ENCODE peak calls at places on chromosomes 7 and 10, in four cellular contexts. H, M, J and V are unnamed samples.

GRCh38 chr7:114663502-114663901 is 248.9 kb downstream of the FOXP2 start:
- DNase-seq in H (peak; percentile 34), M (no peak), J (no peak), V (no peak)

GRCh38 chr10:61992683-61993629 is 91.5 kb downstream of the ARID5B start:
- DNase-seq in J (no peak), M (peak; percentile 30), H (peak; percentile 88), V (no peak)

GRCh38 chr7:42502022-42502421 is 265.0 kb upstream of the GLI3 start:
- DNase-seq in J (no peak), H (no peak), M (no peak), V (no peak)

GRCh38 chr7:120550494-120551048 is 277.6 kb downstream of the KCND2 start:
- DNase-seq in H (no peak), M (no peak), J (no peak), V (no peak)

GRCh38 chr7:116271161-116271979 is 61.0 kb downstream of the TES start:
- DNase-seq in H (peak; percentile 85), J (no peak), M (peak; percentile 38), V (no peak)

GRCh38 chr7:103380395-103381191 is 33.1 kb downstream of the PSMC2 start:
- DNase-seq in H (peak; percentile 44), J (no peak), M (no peak), V (no peak)

GRCh38 chr7:151379534-151380198 is 30.2 kb downstream of the WDR86 start:
- DNase-seq in M (no peak), J (no peak), H (no peak), V (no peak)

GRCh38 chr7:39829028-39829427 is 121.0 kb upstream of the CDK13 start:
- DNase-seq in M (no peak), H (no peak), J (no peak), V (no peak)

GRCh38 chr10:43205681-43206390 is 61.0 kb downstream of the RASGEF1A start:
- DNase-seq in H (no peak), J (no peak), M (no peak), V (no peak)

GRCh38 chr7:120185940-120186682 is 86.9 kb upstream of the KCND2 start:
- DNase-seq in M (no peak), H (peak; percentile 1), J (no peak), V (no peak)

GRCh38 chr10:101012525-101013364 is 13.1 kb downstream of the LZTS2 start:
- DNase-seq in J (no peak), M (peak; percentile 95), H (peak; percentile 95), V (peak; percentile 97)

GRCh38 chr10:104391150-104391968 is 37.7 kb downstream of the CFAP58 start:
- DNase-seq in H (peak; percentile 3), M (no peak), J (no peak), V (no peak)

GRCh38 chr7:129671276-129671675 is 59.8 kb downstream of the NRF1 start:
- DNase-seq in J (no peak), M (no peak), H (no peak), V (no peak)

DNA sequence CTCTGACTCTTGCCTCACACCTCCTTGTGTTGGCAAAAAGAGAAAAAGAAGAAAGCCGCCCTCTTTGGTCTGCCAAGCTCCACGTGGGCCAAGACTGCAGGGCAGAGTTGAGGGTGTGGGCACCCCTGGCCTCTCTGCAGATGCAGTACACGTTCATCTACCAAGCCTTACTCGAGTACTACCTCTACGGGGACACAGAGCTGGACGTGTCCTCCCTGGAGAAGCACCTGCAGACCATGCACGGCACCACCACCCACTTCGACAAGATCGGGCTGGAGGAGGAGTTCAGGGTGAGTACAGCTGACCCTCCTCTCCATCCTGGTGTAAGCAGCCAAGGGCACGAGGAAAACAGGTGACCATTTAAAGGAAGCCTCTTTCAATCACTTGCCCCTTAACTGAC is 56.1 kb downstream of the MKI67 start:
- DNase-seq in H (no peak), M (no peak), J (no peak), V (no peak)
- H3K27ac ChIP-seq in H (no peak overlapping the region), M (no peak overlapping the region), J (no peak overlapping the region), V (no peak overlapping the region)

DNA sequence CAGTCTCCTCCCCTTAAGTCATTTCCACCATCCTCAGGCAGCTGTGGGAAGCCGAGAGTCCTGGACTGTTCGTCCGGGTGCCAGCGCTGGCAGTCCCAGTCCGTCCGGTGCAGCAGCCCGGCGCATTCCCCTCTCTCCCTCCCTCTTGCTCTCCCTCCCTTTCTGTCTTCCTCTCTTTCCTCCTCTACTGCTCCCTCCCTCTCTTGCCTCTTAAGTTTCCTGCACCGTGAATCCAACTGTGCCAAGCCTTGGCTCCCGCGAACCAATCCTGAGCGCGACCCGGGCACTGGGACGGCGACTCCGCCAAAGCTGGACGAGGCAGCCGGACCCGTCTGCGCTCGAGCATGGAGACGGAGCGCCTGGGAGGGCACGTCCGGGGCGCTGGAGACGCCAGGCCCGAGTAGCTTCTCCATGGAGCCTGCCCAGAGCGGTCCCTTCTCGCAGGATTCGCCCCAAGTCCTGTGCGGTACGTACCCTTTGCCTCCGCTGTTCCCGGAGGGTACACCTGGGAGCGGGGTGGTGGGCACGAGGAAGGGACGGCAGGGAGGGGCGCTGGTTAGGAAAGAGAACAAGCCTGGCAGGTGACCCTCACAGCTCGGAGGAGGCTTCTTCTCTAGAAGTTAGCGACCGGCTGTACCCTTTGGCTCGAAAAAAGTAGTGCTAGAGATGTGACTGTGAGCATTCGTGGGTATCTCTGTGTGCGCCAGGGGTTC is 1.0 kb downstream of the NXPH1 start:
- DNase-seq in H (no peak), M (no peak), J (no peak), V (no peak)
- H3K4me3 ChIP-seq in H (no peak overlapping the region), M (no peak overlapping the region), J (peak overlapping the region; percentile 2), V (no peak overlapping the region)

GRCh38 chr7:101932053-101932452 is 114.6 kb downstream of the CUX1 start:
- DNase-seq in H (no peak), M (no peak), J (no peak), V (no peak)

GRCh38 chr7:101933685-101934084 is 116.3 kb downstream of the CUX1 start:
- DNase-seq in J (no peak), H (no peak), M (no peak), V (peak; percentile 43)

GRCh38 chr7:101935521-101936141 is 118.2 kb downstream of the CUX1 start:
- DNase-seq in J (no peak), M (peak; percentile 88), H (no peak), V (no peak)

GRCh38 chr7:101934618-101935017 is 117.2 kb downstream of the CUX1 start:
- DNase-seq in M (peak; percentile 76), H (no peak), J (no peak), V (peak; percentile 21)

DNA sequence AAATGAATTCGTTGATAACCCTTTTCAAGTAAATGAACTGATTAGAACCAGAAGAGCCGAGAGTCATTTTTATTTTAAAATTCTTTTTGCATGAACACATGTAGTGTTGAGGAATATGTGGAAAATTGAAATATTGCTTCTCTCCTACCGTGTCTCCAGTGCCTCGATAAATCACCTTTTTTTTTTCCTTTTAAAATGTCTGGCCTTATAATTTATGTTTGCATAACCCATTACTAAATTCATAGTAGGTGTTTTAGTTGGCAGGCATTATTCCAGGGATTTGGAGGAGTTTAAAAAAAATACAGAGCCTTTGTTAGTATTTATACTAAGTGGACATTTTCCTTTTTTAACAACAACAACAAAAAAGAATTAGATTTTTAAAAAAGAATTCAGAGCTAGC is 115.6 kb downstream of the CUX1 start:
- DNase-seq in M (no peak), H (no peak), J (no peak), V (no peak)
- H3K4me1 ChIP-seq in M (peaks cover 12% of the 10 kb centered on the region), H (peaks cover 19% of the 10 kb centered on the region), J (peaks cover 43% of the 10 kb centered on the region), V (peaks cover 51% of the 10 kb centered on the region)

GRCh38 chr7:76129836-76130235 is 71.9 kb upstream of the SRRM3 start:
- DNase-seq in M (no peak), J (no peak), H (no peak), V (no peak)
- H3K27ac ChIP-seq in M (no peak overlapping the region), J (no peak overlapping the region), H (no peak overlapping the region), V (no peak overlapping the region)

GRCh38 chr7:110943686-110944350 is 147.1 kb upstream of the LRRN3 start:
- DNase-seq in H (peak; percentile 76), M (no peak), J (no peak), V (no peak)
- H3K4me3 ChIP-seq in H (no peak overlapping the region), M (no peak overlapping the region), J (no peak overlapping the region), V (no peak overlapping the region)

GRCh38 chr7:150307904-150308303 is 15.3 kb upstream of the LRRC61 start:
- DNase-seq in J (no peak), M (no peak), H (no peak), V (no peak)

GRCh38 chr7:150311146-150311545 is 12.0 kb upstream of the LRRC61 start:
- DNase-seq in M (no peak), J (no peak), H (no peak), V (no peak)

GRCh38 chr7:150311711-150312110 is 11.4 kb upstream of the LRRC61 start:
- DNase-seq in J (no peak), H (no peak), M (no peak), V (no peak)

GRCh38 chr7:150308575-150308974 is 14.6 kb upstream of the LRRC61 start:
- DNase-seq in M (no peak), J (no peak), H (no peak), V (no peak)

GRCh38 chr7:150307129-150307528 is 16.0 kb upstream of the LRRC61 start:
- DNase-seq in H (no peak), M (no peak), J (no peak), V (no peak)
- H3K4me1 ChIP-seq in H (peaks cover 3% of the 10 kb centered on the region), M (no peaks in the 10 kb centered on the region), J (no peaks in the 10 kb centered on the region), V (peaks cover under 1% of the 10 kb centered on the region)

GRCh38 chr10:125707852-125708468 is 11.5 kb upstream of the EDRF1 start:
- DNase-seq in J (no peak), M (no peak), H (peak; percentile 35), V (no peak)
- H3K27ac ChIP-seq in J (no peak overlapping the region), M (no peak overlapping the region), H (no peak overlapping the region), V (no peak overlapping the region)